ENCODE peak calls at places on chromosomes 3 and 15, in five cellular contexts. Z, I, V, M and Q are unnamed samples.

GRCh38 chr15:44319385-44319784 is 30.9 kb downstream of the GOLM2 start:
- DNase-seq in I (no peak), Z (no peak), V (no peak), M (no peak), Q (no peak)

GRCh38 chr3:57088503-57088902 is 28.0 kb downstream of the SPATA12 start:
- DNase-seq in M (no peak), V (no peak), Z (no peak), I (no peak), Q (no peak)

GRCh38 chr3:122977645-122978466 is 49.7 kb downstream of the SEMA5B start:
- DNase-seq in V (peak), Z (peak), M (no peak), I (peak), Q (peak)

GRCh38 chr3:32217339-32217738 is 21.1 kb upstream of the CMTM8 start:
- DNase-seq in Z (no peak), M (no peak), V (no peak), I (no peak), Q (no peak)

GRCh38 chr3:158352551-158352950 is 218.4 kb upstream of the MLF1 start:
- DNase-seq in M (no peak), I (peak), Z (peak), V (no peak), Q (no peak)

GRCh38 chr15:58043192-58043903 is 22.2 kb downstream of the ALDH1A2 start:
- DNase-seq in V (peak), I (peak), M (no peak), Z (peak), Q (peak)

GRCh38 chr15:92098869-92099268 is 245.4 kb downstream of the SLCO3A1 start:
- DNase-seq in M (no peak), Z (peak), V (no peak), I (no peak), Q (no peak)

GRCh38 chr3:72169120-72169519 is 384.2 kb upstream of the PROK2 start:
- DNase-seq in I (no peak), V (no peak), M (no peak), Z (no peak), Q (no peak)

GRCh38 chr3:25045291-25045690 is 382.8 kb upstream of the RARB start:
- DNase-seq in M (no peak), Z (peak), I (no peak), V (no peak), Q (no peak)

GRCh38 chr3:104594491-104594890 is 772.2 kb upstream of the ALCAM start:
- DNase-seq in I (no peak), V (no peak), M (no peak), Z (no peak), Q (no peak)

GRCh38 chr3:16124636-16125035 is 49.8 kb upstream of the GALNT15 start:
- DNase-seq in V (peak), Z (peak), M (peak), I (peak), Q (peak)

GRCh38 chr3:11846281-11847034 is at the start of gene TAMM41:
- DNase-seq in Z (peak), I (peak), M (peak), V (peak), Q (peak)

GRCh38 chr15:99931703-99932603 is 198.7 kb upstream of the LYSMD4 start:
- DNase-seq in M (no peak), Z (no peak), I (no peak), V (peak), Q (no peak)

GRCh38 chr15:75030023-75030413 is 6.6 kb downstream of the PPCDC start:
- DNase-seq in Z (peak), V (peak), M (no peak), I (peak), Q (no peak)

GRCh38 chr15:42727740-42728355 is 9.1 kb downstream of the CDAN1 start:
- DNase-seq in Z (no peak), V (no peak), M (no peak), I (no peak), Q (no peak)

GRCh38 chr3:139534444-139534812 is 5.1 kb downstream of the RBP1 start:
- DNase-seq in Z (peak), M (peak), I (peak), V (peak), Q (peak)

GRCh38 chr3:160883373-160883772 is 127.3 kb downstream of the PPM1L start:
- DNase-seq in Z (no peak), M (no peak), I (peak), V (no peak), Q (no peak)

GRCh38 chr3:105836533-105836932 is 32.3 kb downstream of the CBLB start:
- DNase-seq in V (peak), Z (peak), I (peak), M (no peak), Q (peak)

GRCh38 chr15:40291088-40291574 is 8.3 kb upstream of the ANKRD63 start:
- DNase-seq in M (no peak), V (peak), Z (peak), I (peak), Q (peak)

GRCh38 chr3:15647629-15648167 is 46.2 kb downstream of the BTD start:
- DNase-seq in M (peak), I (peak), Z (peak), V (peak), Q (peak)

GRCh38 chr3:115081444-115081843 is 65.6 kb downstream of the ZBTB20 start:
- DNase-seq in M (no peak), Z (no peak), I (no peak), V (no peak), Q (no peak)

GRCh38 chr3:52405601-52406115 is 39.2 kb downstream of the SEMA3G start:
- DNase-seq in I (no peak), M (no peak), V (peak), Z (no peak), Q (no peak)

GRCh38 chr15:45704329-45705249 is 69.8 kb downstream of the SQOR start:
- DNase-seq in M (no peak), V (no peak), I (peak), Z (peak), Q (peak)

GRCh38 chr3:14363976-14364375 is 38.4 kb upstream of the SLC6A6 start:
- DNase-seq in I (no peak), M (no peak), Z (no peak), V (no peak), Q (no peak)

GRCh38 chr3:39937874-39938273 is 128.5 kb downstream of the MYRIP start:
- DNase-seq in M (no peak), I (no peak), Z (no peak), V (no peak), Q (no peak)

GRCh38 chr3:27279153-27279552 is 90.0 kb downstream of the NEK10 start:
- DNase-seq in M (no peak), V (no peak), I (peak), Z (peak), Q (peak)

GRCh38 chr3:46527239-46527638 is 29.5 kb downstream of the RTP3 start:
- DNase-seq in V (peak), I (no peak), M (no peak), Z (no peak), Q (no peak)

GRCh38 chr3:153706706-153707105 is 414.5 kb upstream of the ARHGEF26 start:
- DNase-seq in M (no peak), V (no peak), Z (no peak), I (no peak), Q (no peak)

GRCh38 chr15:31270767-31271166 is 55.9 kb upstream of the KLF13 start:
- DNase-seq in V (no peak), Z (no peak), I (no peak), M (no peak), Q (no peak)

GRCh38 chr3:14283092-14283820 is 104.6 kb downstream of the LSM3 start:
- DNase-seq in Z (no peak), M (no peak), V (no peak), I (no peak), Q (no peak)

GRCh38 chr3:13419356-13420050 is 619 bp downstream of the NUP210 start:
- DNase-seq in Z (no peak), I (no peak), M (no peak), V (no peak), Q (no peak)

GRCh38 chr3:197443506-197443905 is 112.3 kb downstream of the BDH1 start:
- DNase-seq in V (no peak), M (no peak), I (no peak), Z (no peak), Q (no peak)

GRCh38 chr3:76624128-76624527 is 415.8 kb upstream of the ROBO2 start:
- DNase-seq in M (no peak), Z (no peak), I (no peak), V (no peak), Q (no peak)

GRCh38 chr15:85100186-85100937 is 118.7 kb downstream of the PDE8A start:
- DNase-seq in Z (no peak), I (peak), M (no peak), V (no peak), Q (no peak)

GRCh38 chr15:66004618-66005262 is 135.4 kb downstream of the RAB11A start:
- DNase-seq in M (no peak), I (peak), V (peak), Z (peak), Q (peak)

DNA sequence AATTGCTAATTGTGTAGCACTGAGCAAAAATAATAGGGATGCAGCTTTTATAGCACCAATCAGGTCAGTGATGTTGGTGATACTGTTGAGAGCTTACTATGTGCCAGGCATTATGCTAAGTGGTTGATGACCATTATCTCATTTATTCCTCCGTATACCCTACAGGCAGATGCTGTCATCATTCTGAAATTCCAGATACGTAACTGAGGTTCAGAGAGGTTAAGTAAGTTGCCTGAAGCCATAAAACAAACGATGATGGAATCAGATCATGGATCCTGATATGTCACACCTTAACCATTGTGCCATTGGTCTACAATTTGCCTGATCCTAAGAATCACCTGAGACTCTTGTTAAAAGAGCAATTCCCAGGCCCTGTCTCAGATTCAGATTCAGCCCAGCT is 49.5 kb downstream of the ST6GAL1 start:
- DNase-seq in I (no peak), M (no peak), Z (no peak), V (peak), Q (no peak)
- H3K4me3 ChIP-seq in I (no peak), M (no peak), Z (no peak), V (no peak), Q (no peak)

GRCh38 chr3:80770106-80771079 is 991.1 kb downstream of the GBE1 start:
- DNase-seq in M (no peak), Z (peak), V (no peak), I (no peak), Q (peak)
- H3K4me3 ChIP-seq in M (peak), Z (no peak), V (no peak), I (peak), Q (peak)

GRCh38 chr3:167729591-167729990 is 5.1 kb downstream of the PDCD10 start:
- DNase-seq in I (peak), Z (peak), M (no peak), V (no peak), Q (no peak)
- H3K4me3 ChIP-seq in I (no peak), Z (no peak), M (no peak), V (no peak), Q (no peak)

GRCh38 chr3:21326704-21327103 is 424.3 kb downstream of the ZNF385D start:
- DNase-seq in M (peak), Z (peak), I (peak), V (no peak), Q (peak)

GRCh38 chr3:21331321-21331720 is 419.7 kb downstream of the ZNF385D start:
- DNase-seq in I (peak), M (no peak), Z (no peak), V (no peak), Q (no peak)

GRCh38 chr3:21328982-21329381 is 422.0 kb downstream of the ZNF385D start:
- DNase-seq in M (no peak), I (no peak), Z (no peak), V (no peak), Q (no peak)

GRCh38 chr3:21330293-21330692 is 420.7 kb downstream of the ZNF385D start:
- DNase-seq in M (no peak), V (peak), Z (peak), I (peak), Q (no peak)
- H3K4me3 ChIP-seq in M (no peak), V (peak), Z (peak), I (no peak), Q (no peak)

GRCh38 chr3:194396561-194396896 is 2.5 kb downstream of the GP5 start:
- DNase-seq in M (no peak), I (no peak), Z (no peak), V (no peak), Q (no peak)
- H3K4me3 ChIP-seq in M (no peak), I (no peak), Z (no peak), V (no peak), Q (no peak)